ENCODE peak calls at places on chromosome 11, in five cellular contexts. T, I, J, U and K are unnamed samples.
A peak's percentile ranks its signal among the peaks of the same experiment; 100 is the strongest.

GRCh38 chr11:61129608-61130523 is 27.6 kb downstream of the CD5 start:
- DNase-seq in J (peak; percentile 88), T (peak; percentile 81), U (peak; percentile 94), I (peak; percentile 73), K (peak; percentile 86)

GRCh38 chr11:78244546-78245315 is 56.0 kb downstream of the USP35 start:
- DNase-seq in U (no peak), J (peak; percentile 28), T (no peak), I (no peak), K (no peak)

GRCh38 chr11:80613630-80614029 is 1172.8 kb upstream of the TENM4 start:
- DNase-seq in U (peak; percentile 39), J (no peak), I (no peak), T (no peak), K (no peak)

GRCh38 chr11:2837651-2838050 is 47.9 kb downstream of the CDKN1C start:
- DNase-seq in U (no peak), T (no peak), I (no peak), J (no peak), K (no peak)

GRCh38 chr11:69652999-69653398 is 12.0 kb downstream of the CCND1 start:
- DNase-seq in U (no peak), T (no peak), I (no peak), J (no peak), K (no peak)

GRCh38 chr11:45984192-45984591 is 61.7 kb downstream of the LARGE2 start:
- DNase-seq in J (no peak), I (no peak), T (no peak), U (no peak), K (no peak)

GRCh38 chr11:76664578-76665061 is 5.9 kb downstream of the LRRC32 start:
- DNase-seq in U (no peak), I (no peak), J (no peak), T (no peak), K (no peak)

GRCh38 chr11:13784848-13785247 is 116.4 kb downstream of the FAR1 start:
- DNase-seq in U (no peak), I (no peak), J (no peak), T (no peak), K (no peak)

GRCh38 chr11:113675003-113675471 is 31.1 kb downstream of the TMPRSS5 start:
- DNase-seq in I (no peak), T (no peak), U (no peak), J (peak; percentile 60), K (no peak)

GRCh38 chr11:3626250-3626960 is 15.4 kb downstream of the ART5 start:
- DNase-seq in T (peak; percentile 65), J (no peak), I (no peak), U (no peak), K (peak; percentile 43)

DNA sequence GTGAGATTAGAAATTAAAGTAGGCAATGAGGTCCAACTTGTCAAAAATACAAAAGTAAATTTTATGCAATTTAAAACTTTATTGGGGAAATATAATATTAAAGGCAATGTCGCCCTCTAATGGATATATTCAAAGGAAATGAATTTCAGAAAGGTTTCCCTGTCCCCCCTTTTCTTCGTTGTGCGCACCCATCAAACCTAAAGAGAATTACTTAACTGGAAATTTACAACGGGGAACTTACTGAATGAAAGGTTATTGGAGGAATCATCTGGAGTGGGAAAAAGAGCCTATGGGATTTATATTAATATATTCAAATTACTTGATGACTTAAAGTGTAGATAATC is 1.7 kb upstream of the ABTB2 start:
- DNase-seq in U (peak; percentile 13), I (peak; percentile 21), T (no peak), J (no peak), K (no peak)
- H3K4me3 ChIP-seq in U (peak overlapping the region; percentile 59), I (peak overlapping the region; percentile 56), T (peak overlapping the region; percentile 60), J (peak overlapping the region; percentile 59), K (peak overlapping the region; percentile 72)

GRCh38 chr11:117950320-117950719 is 21.1 kb upstream of the TMPRSS13 start:
- DNase-seq in J (no peak), T (no peak), U (no peak), I (no peak), K (no peak)
- TF ChIP-seq CTCF in J (peak; percentile 6), T (no peak), U (no peak), I (no peak), K (no peak)

GRCh38 chr11:66312549-66313320 is 4.1 kb downstream of the CD248 start:
- DNase-seq in T (peak; percentile 98), I (peak; percentile 94), U (peak; percentile 100), J (peak; percentile 99), K (peak; percentile 96)

GRCh38 chr11:66310324-66310723 is 6.5 kb downstream of the CD248 start:
- DNase-seq in U (no peak), I (no peak), J (no peak), T (no peak), K (no peak)

GRCh38 chr11:66311965-66312548 is 4.8 kb downstream of the CD248 start:
- DNase-seq in U (peak; percentile 97), T (peak; percentile 90), I (peak; percentile 95), J (peak; percentile 95), K (peak; percentile 92)

GRCh38 chr11:66313321-66314185 is 3.3 kb downstream of the CD248 start:
- DNase-seq in U (peak; percentile 85), T (peak; percentile 57), I (no peak), J (peak; percentile 32), K (no peak)

GRCh38 chr11:66311470-66311964 is 5.3 kb downstream of the CD248 start:
- DNase-seq in I (no peak), T (no peak), U (no peak), J (no peak), K (no peak)
- H3K4me3 ChIP-seq in I (peak overlapping the region; percentile 41), T (peak overlapping the region; percentile 69), U (peak overlapping the region; percentile 53), J (peak overlapping the region; percentile 60), K (peak overlapping the region; percentile 71)

DNA sequence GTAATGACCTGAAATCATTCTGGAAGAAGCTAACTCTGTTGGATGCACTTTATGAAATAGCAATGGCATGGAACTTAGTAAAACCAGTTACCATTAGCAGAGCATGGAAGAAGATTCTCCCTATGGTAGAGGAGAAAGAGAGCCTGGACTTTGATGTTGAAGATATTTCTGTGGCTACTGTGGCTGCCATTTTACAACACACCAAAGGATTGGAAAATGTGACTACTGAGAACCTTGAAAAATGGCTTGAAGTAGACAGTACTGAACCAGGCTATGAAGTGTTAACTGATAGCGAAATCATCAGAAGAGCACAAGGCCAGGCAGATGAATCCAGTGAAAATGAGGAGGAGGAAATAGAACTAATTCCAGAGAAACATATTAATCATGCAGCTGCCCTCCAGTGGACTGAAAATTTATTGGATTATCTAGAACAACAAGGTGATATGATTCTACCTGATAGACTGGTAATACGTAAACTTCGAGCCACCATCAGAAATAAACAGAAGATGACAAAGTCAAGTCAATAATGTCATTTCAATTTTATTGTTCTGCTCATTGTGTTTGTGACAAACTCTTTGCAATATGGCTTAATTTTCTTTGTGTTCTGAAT is 2.0 kb downstream of the JRKL start:
- DNase-seq in I (no peak), T (no peak), U (no peak), J (peak; percentile 7), K (no peak)
- TF ChIP-seq CTCF in I (no peak), T (no peak), U (no peak), J (peak; percentile 15), K (no peak)

GRCh38 chr11:126480015-126480409 is 124.5 kb downstream of the ST3GAL4 start:
- DNase-seq in J (no peak), U (no peak), I (no peak), T (no peak), K (no peak)

GRCh38 chr11:126479178-126479930 is 123.9 kb downstream of the ST3GAL4 start:
- DNase-seq in J (no peak), T (no peak), U (no peak), I (no peak), K (no peak)

GRCh38 chr11:126476977-126477376 is 121.5 kb downstream of the ST3GAL4 start:
- DNase-seq in J (no peak), U (no peak), I (no peak), T (no peak), K (no peak)

GRCh38 chr11:126477526-126478275 is 122.2 kb downstream of the ST3GAL4 start:
- DNase-seq in I (no peak), U (no peak), J (no peak), T (no peak), K (no peak)

GRCh38 chr11:126478466-126478865 is 123.0 kb downstream of the ST3GAL4 start:
- DNase-seq in T (no peak), I (no peak), U (no peak), J (no peak), K (no peak)
- H3K4me3 ChIP-seq in T (no peak overlapping the region), I (no peak overlapping the region), U (no peak overlapping the region), J (no peak overlapping the region), K (no peak overlapping the region)

GRCh38 chr11:72013765-72014711 is 15.3 kb downstream of the IL18BP start:
- DNase-seq in I (no peak), U (no peak), T (no peak), J (no peak), K (no peak)
- TF ChIP-seq CTCF in I (no peak), U (no peak), T (no peak), J (no peak), K (no peak)